ENCODE peak calls at places on chromosomes 1 and 21, in four cellular contexts. R, N, I and G are unnamed samples.
A peak's percentile ranks its signal among the peaks of the same experiment; 100 is the strongest.

GRCh38 chr1:93716974-93717373 is 35.3 kb upstream of the BCAR3 start:
- DNase-seq in R (peak; percentile 30), N (no peak), I (peak; percentile 60), G (no peak)

GRCh38 chr1:114076308-114076707 is 77.4 kb downstream of the SYT6 start:
- DNase-seq in R (no peak), N (no peak), I (no peak), G (no peak)

GRCh38 chr1:15153184-15153841 is at the start of gene TMEM51:
- DNase-seq in R (peak; percentile 69), N (no peak), I (no peak), G (no peak)

GRCh38 chr1:52629021-52629643 is 3.8 kb upstream of the SHISAL2A start:
- DNase-seq in R (no peak), N (no peak), I (no peak), G (no peak)

GRCh38 chr1:32127780-32128179 is 19.9 kb downstream of the KPNA6 start:
- DNase-seq in R (no peak), N (no peak), I (no peak), G (no peak)

GRCh38 chr1:181345146-181345545 is 138.2 kb upstream of the CACNA1E start:
- DNase-seq in R (no peak), N (no peak), I (no peak), G (no peak)

GRCh38 chr1:99297923-99298322 is 33.6 kb downstream of the PLPPR4 start:
- DNase-seq in R (no peak), N (no peak), I (no peak), G (no peak)

GRCh38 chr1:217164403-217164802 is 441.2 kb upstream of the ESRRG start:
- DNase-seq in R (no peak), N (no peak), I (no peak), G (no peak)

GRCh38 chr1:93619507-93620168 is 62.0 kb downstream of the BCAR3 start:
- DNase-seq in R (no peak), N (no peak), I (no peak), G (no peak)

GRCh38 chr1:232328496-232329102 is 301.3 kb downstream of the SIPA1L2 start:
- DNase-seq in R (no peak), N (no peak), I (no peak), G (no peak)

GRCh38 chr1:113040718-113041412 is 32.1 kb upstream of the LRIG2 start:
- DNase-seq in R (no peak), N (no peak), I (no peak), G (no peak)

GRCh38 chr21:45326169-45326833 is 38.6 kb upstream of the POFUT2 start:
- DNase-seq in R (no peak), N (no peak), I (no peak), G (no peak)